ENCODE peak calls at places on chromosomes 3 and 15, in six cellular contexts. M is tibial nerve, G is A549, B is stomach, D is HepG2, Z is esophagus muscularis mucosa. U is an unnamed sample.
A peak's percentile ranks its signal among the peaks of the same experiment; 100 is the strongest.

GRCh38 chr3:179828738-179829137 is 175.9 kb downstream of the USP13 start:
- DNase-seq in D (no peak), G (no peak), B (no peak), M (no peak), Z (no peak), U (no peak)

GRCh38 chr3:53038679-53039375 is 7.0 kb downstream of the SFMBT1 start:
- DNase-seq in D (no peak), G (no peak), B (no peak), M (no peak), Z (no peak), U (no peak)

GRCh38 chr3:37569991-37570390 is 291.7 kb upstream of the CTDSPL start:
- DNase-seq in Z (no peak), B (no peak), G (no peak), M (no peak), D (no peak), U (no peak)

GRCh38 chr15:100204211-100204610 is 137.6 kb downstream of the ADAMTS17 start:
- DNase-seq in Z (no peak), D (no peak), G (no peak), M (no peak), B (no peak), U (no peak)

GRCh38 chr3:122392868-122393844 is 9.2 kb downstream of the FAM162A start:
- DNase-seq in M (no peak), B (no peak), G (peak; percentile 60), D (peak; percentile 47), Z (no peak), U (no peak)

GRCh38 chr15:23503546-23503945 is 56.5 kb upstream of the GOLGA6L2 start:
- DNase-seq in Z (no peak), B (no peak), D (no peak), G (no peak), M (no peak), U (no peak)

GRCh38 chr3:136385457-136385856 is 135.3 kb downstream of the PCCB start:
- DNase-seq in D (no peak), Z (no peak), B (no peak), M (no peak), G (no peak), U (no peak)

GRCh38 chr3:4999626-5000184 is 20.5 kb downstream of the BHLHE40 start:
- DNase-seq in M (no peak), G (no peak), D (no peak), Z (no peak), B (no peak), U (peak; percentile 61)

GRCh38 chr15:43473885-43474284 is 19.1 kb downstream of the TP53BP1 start:
- DNase-seq in Z (no peak), M (no peak), D (no peak), G (no peak), B (no peak), U (no peak)

GRCh38 chr3:8204846-8205624 is 296.6 kb upstream of the LMCD1 start:
- DNase-seq in M (no peak), D (no peak), B (no peak), Z (no peak), G (no peak), U (no peak)

GRCh38 chr15:99433026-99433756 is 132.6 kb upstream of the MEF2A start:
- DNase-seq in B (no peak), D (no peak), Z (no peak), M (no peak), G (no peak), U (peak; percentile 64)

GRCh38 chr15:78320173-78320572 is 20.0 kb upstream of the CRABP1 start:
- DNase-seq in M (no peak), Z (no peak), G (no peak), D (no peak), B (no peak), U (no peak)

GRCh38 chr15:45549831-45550230 is 27.3 kb upstream of the SLC30A4 start:
- DNase-seq in D (no peak), Z (no peak), M (no peak), B (no peak), G (no peak), U (no peak)

GRCh38 chr15:85003593-85004312 is 22.1 kb downstream of the PDE8A start:
- DNase-seq in M (no peak), D (no peak), G (no peak), B (no peak), Z (no peak), U (no peak)

GRCh38 chr3:149969110-149969944 is 1.4 kb downstream of the PFN2 start:
- DNase-seq in B (no peak), G (peak; percentile 89), M (peak; percentile 22), Z (no peak), D (peak; percentile 78), U (peak; percentile 74)

GRCh38 chr3:64109438-64109837 is 86.1 kb upstream of the PSMD6 start:
- DNase-seq in D (peak; percentile 89), G (peak; percentile 9), B (no peak), Z (no peak), M (peak; percentile 26), U (peak; percentile 69)

GRCh38 chr15:88719654-88720053 is 80.8 kb downstream of the ISG20 start:
- DNase-seq in D (no peak), M (no peak), G (no peak), B (no peak), Z (no peak), U (no peak)

GRCh38 chr3:17478673-17479072 is 263.8 kb downstream of the TBC1D5 start:
- DNase-seq in M (no peak), D (peak; percentile 9), G (peak; percentile 95), Z (no peak), B (no peak), U (no peak)

GRCh38 chr3:16936233-16936632 is 51.5 kb downstream of the PLCL2 start:
- DNase-seq in M (no peak), G (no peak), Z (no peak), D (no peak), B (no peak), U (no peak)

DNA sequence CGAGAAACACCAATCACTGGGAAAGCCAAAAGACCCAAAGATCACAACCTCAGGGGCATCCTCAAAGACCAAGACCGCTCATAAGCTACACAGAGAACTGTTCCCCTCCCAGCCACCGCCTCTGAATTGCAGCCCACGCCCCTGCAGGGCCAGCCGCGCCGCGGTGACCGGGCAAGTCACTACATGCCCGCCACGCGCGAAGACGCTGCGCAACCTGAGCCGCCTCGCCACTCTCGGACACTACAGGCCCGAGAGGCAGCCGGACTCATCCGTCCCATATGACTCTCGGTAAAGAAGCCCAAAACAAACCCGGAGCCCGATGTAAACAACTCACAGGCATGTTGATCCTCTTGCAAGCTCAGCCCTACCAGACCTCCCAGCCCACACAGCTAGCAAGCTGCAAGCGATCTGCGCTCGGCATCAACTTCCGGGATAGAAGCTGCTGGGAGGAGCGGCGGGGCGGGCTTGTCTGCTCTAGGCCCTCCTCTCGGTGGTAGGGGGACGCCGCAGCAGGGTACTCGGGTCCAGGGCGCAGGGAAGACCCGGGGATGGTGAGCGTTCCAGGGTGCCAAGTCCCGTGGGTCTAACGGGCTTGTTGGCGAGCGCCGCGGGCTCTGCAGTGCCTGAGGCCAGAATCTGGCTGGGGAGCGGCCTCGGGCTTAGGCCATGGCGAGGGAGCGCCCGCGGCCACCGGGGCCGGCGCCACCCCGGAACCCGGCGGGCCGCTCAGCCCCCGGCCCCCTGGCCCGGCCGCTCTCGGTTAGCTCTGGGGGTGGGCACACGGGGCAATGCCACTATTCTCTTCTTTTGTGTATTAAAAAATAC is at the start of gene RPS27L:
- DNase-seq in D (peak; percentile 88), M (peak; percentile 81), G (peak; percentile 98), B (peak; percentile 92), Z (peak; percentile 97), U (peak; percentile 95)
- TF ChIP-seq EP300 in D (no peak), M (peak; percentile 97), G (no peak), B (no peak), Z (no peak), U (no peak)

DNA sequence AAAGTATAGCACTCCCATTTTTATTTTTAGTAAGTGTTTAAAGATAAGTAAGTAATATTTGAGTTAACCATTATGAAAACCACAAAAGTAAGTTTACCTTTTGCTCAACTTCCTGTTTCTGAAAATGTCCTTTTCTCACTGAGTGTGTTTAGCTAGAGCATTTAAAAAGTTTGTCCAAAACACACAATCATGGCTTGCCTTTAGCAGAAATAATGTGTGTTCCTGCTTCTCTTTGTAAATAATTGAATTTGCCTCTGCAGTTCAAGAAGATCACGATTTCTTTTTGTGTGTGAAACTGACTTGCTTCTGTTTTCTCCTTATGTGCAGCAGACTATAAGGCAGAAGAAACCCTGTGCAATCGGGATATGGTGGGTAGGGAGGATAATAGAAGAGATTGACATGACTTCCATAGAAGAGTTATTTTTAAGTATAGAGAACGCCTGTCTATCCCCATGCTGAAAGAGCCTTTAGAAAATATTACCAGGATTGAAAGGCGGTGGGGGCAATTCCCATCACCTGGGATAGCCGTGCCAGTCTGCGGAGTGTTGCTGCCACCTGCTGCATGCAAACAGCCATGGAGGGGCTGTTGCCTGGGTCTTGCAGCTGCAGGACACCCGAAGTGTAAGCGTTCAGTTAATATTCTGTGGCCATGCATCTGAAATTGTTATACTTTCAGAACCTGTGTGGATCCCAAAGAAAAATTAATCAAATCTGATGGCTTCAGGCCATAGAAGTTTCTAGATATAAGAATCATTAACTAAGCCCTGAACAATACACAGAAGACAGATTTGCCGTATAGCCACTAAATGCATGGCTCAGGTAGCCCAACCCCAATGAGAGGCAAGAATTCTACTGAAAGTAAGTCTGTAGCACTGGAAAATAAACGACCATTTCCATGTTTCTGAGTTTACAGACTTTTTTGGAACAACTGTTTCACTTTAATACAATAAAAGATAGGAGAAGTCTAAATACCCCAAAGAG is 2.4 kb upstream of the CD96 start:
- DNase-seq in B (peak; percentile 71), G (peak; percentile 63), Z (no peak), M (no peak), D (peak; percentile 34), U (no peak)
- H3K4me1 ChIP-seq in B (no peaks in the 10 kb centered on the region), G (peaks cover 14% of the 10 kb centered on the region), Z (no peaks in the 10 kb centered on the region), M (no peaks in the 10 kb centered on the region), D (peaks cover 14% of the 10 kb centered on the region), U (no peaks in the 10 kb centered on the region)

GRCh38 chr3:120436523-120437050 is 14.2 kb downstream of the FSTL1 start:
- DNase-seq in M (no peak), B (no peak), D (no peak), G (no peak), Z (no peak), U (no peak)
- TF ChIP-seq EP300 in M (no peak), B (no peak), D (no peak), G (no peak), Z (no peak), U (no peak)

DNA sequence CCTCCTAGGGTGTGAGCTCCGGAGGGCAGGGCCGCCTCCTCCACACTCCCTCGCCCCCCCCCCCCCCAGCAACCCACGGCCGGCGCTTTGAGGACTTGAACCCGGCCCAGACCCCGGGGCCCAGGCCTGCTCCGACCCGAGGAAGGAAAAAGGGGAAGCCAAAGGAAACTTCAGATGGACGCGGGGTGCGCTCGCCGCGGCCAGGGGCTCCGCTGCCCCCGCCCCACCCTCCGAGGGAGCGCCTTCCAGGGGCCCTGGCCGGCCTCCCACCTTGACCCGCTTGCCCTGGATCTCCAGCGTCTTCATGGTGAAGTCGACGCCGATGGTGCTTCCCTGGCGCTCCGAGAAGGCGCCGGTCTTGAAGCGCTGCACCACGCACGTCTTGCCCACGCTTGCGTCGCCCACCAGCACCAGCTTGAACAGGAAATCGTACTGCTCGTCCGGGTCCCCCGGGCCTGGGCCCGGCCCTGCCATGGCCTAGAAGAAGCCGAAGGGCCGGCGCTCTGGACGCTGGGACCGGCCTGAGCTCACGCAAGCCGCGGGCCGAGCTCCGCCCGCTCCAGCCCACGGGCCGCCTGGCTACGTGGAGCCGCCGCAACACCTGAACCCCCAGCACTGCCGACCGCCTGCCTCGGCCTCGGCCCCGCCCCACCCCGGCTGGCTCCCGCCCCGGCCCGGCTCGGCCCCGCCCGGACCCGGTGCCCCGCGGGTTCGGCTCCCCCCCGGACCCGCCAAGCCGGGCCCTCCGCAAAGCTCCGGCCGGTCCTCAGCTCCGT is 400 bp downstream of the RAB43 start:
- DNase-seq in G (no peak), Z (no peak), M (no peak), D (no peak), B (peak; percentile 27), U (no peak)
- H3K4me1 ChIP-seq in G (peaks cover 34% of the 10 kb centered on the region), Z (peaks cover 23% of the 10 kb centered on the region), M (no peaks in the 10 kb centered on the region), D (peaks cover 49% of the 10 kb centered on the region), B (peaks cover 42% of the 10 kb centered on the region), U (no peaks in the 10 kb centered on the region)

U was measured in sigmoid colon.